ENCODE peak calls at places on chromosomes 12 and 14, in seven cellular contexts. Z is IMR-90, W is mesenchymal stem cell, C is H1, L is H9, Q is trophoblast cell, J is mesendoderm. T is an unnamed sample.

GRCh38 chr14:95645016-95645996 is 40.9 kb upstream of the TCL1B start:
- DNase-seq in Z (no peak), W (no peak), C (no peak), L (no peak), Q (no peak), J (no peak), T (no peak)

GRCh38 chr12:104197264-104197663 is 18.3 kb upstream of the TXNRD1 start:
- DNase-seq in Z (peak), W (no peak), C (no peak), L (no peak), Q (no peak), J (no peak), T (no peak)

GRCh38 chr14:95500772-95501401 is 15.6 kb downstream of the SYNE3 start:
- DNase-seq in Z (peak), W (peak), C (no peak), L (no peak), Q (peak), J (no peak), T (no peak)

GRCh38 chr12:69254046-69254445 is 14.7 kb downstream of the CPSF6 start:
- DNase-seq in Z (peak), W (peak), C (no peak), L (no peak), Q (peak), J (peak), T (peak)

GRCh38 chr12:71125515-71125914 is 32.3 kb downstream of the TSPAN8 start:
- DNase-seq in Z (no peak), W (no peak), C (no peak), L (no peak), Q (no peak), J (no peak), T (no peak)

GRCh38 chr12:69415471-69416275 is 54.5 kb upstream of the FRS2 start:
- DNase-seq in Z (peak), W (peak), C (peak), L (peak), Q (peak), J (peak), T (peak)

GRCh38 chr14:57091030-57091608 is 177.6 kb downstream of the EXOC5 start:
- DNase-seq in Z (no peak), W (no peak), C (no peak), L (no peak), Q (no peak), J (no peak), T (no peak)

GRCh38 chr12:132167610-132168310 is 23.5 kb downstream of the NOC4L start:
- DNase-seq in Z (no peak), W (no peak), C (no peak), L (no peak), Q (no peak), J (no peak), T (no peak)

GRCh38 chr12:2666411-2666810 is 128.4 kb upstream of the FKBP4 start:
- DNase-seq in Z (peak), W (no peak), C (no peak), L (peak), Q (no peak), J (no peak), T (no peak)

GRCh38 chr12:121287267-121287954 is 9.1 kb downstream of the CAMKK2 start:
- DNase-seq in Z (peak), W (peak), C (no peak), L (no peak), Q (peak), J (peak), T (no peak)

GRCh38 chr14:98133806-98134205 is 1138.2 kb downstream of the BCL11B start:
- DNase-seq in Z (no peak), W (no peak), C (no peak), L (no peak), Q (no peak), J (no peak), T (no peak)

GRCh38 chr12:123744836-123745235 is 17.3 kb upstream of the DNAH10 start:
- DNase-seq in Z (no peak), W (no peak), C (no peak), L (peak), Q (no peak), J (peak), T (no peak)

GRCh38 chr12:778615-779014 is 26.2 kb downstream of the WNK1 start:
- DNase-seq in Z (no peak), W (no peak), C (no peak), L (no peak), Q (no peak), J (no peak), T (no peak)

GRCh38 chr12:48744251-48745008 is 27.9 kb upstream of the CCNT1 start:
- DNase-seq in Z (no peak), W (no peak), C (no peak), L (no peak), Q (no peak), J (no peak), T (no peak)

GRCh38 chr12:128734391-128734790 is 89.4 kb downstream of the SLC15A4 start:
- DNase-seq in Z (no peak), W (no peak), C (no peak), L (no peak), Q (no peak), J (no peak), T (no peak)

GRCh38 chr12:9244894-9245293 is 36.7 kb upstream of the PZP start:
- DNase-seq in Z (no peak), W (no peak), C (no peak), L (no peak), Q (no peak), J (no peak), T (no peak)

GRCh38 chr12:130576286-130576933 is 139.7 kb downstream of the RIMBP2 start:
- DNase-seq in Z (no peak), W (no peak), C (no peak), L (peak), Q (no peak), J (no peak), T (no peak)

GRCh38 chr12:57461326-57461903 is 1.8 kb downstream of the GLI1 start:
- DNase-seq in Z (peak), W (peak), C (peak), L (peak), Q (peak), J (peak), T (peak)

GRCh38 chr12:106275458-106275857 is 27.1 kb upstream of the TCP11L2 start:
- DNase-seq in Z (no peak), W (no peak), C (no peak), L (no peak), Q (no peak), J (no peak), T (no peak)

GRCh38 chr12:78787576-78787975 is 77.0 kb upstream of the SYT1 start:
- DNase-seq in Z (no peak), W (no peak), C (no peak), L (no peak), Q (no peak), J (no peak), T (no peak)

GRCh38 chr14:77314043-77314442 is 6.6 kb downstream of the POMT2 start:
- DNase-seq in Z (peak), W (peak), C (no peak), L (peak), Q (peak), J (peak), T (no peak)

DNA sequence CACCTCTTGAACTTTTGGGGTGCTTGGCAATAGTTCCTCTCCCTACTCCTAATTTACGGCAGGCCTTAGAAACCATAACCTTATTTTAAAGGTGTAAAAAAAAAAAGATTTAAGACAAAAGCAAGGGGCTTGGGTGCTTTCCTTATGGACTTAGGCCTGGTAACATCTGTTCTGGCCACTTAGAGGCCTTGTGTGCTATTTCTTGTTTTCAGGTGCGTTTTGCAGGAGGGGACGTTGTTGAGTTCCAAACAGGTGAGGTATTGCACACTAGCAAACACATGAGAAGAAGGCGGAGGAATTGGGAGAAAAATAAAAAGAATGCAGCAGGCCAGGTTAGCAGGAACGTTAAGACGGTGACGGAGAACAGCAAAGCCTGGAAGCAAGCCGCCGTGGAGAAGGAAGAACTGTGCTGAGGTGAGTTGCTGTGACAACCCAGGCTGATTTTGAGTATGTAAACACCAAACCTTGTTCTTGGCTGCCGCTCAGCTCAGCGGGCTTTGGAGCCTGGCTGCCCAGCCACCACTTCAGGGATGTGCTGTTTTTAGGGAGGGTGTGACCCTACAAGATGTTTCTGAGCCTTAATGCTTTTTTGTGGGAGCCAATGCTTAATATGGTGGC is 17.4 kb downstream of the EMG1 start:
- DNase-seq in Z (no peak), W (no peak), C (no peak), L (no peak), Q (peak), J (no peak), T (no peak)
- H2BK5ac ChIP-seq in Z (no peak), W (no peak), C (no peak), L (no peak), Q (no peak), J (no peak), T (no peak)

GRCh38 chr12:93144109-93144508 is 215.0 kb upstream of the EEA1 start:
- DNase-seq in Z (peak), W (no peak), C (no peak), L (no peak), Q (no peak), J (peak), T (no peak)
- H2BK5ac ChIP-seq in Z (no peak), W (no peak), C (no peak), L (no peak), Q (no peak), J (no peak), T (no peak)

GRCh38 chr14:22131749-22132476 is 457.1 kb downstream of the DAD1 start:
- DNase-seq in Z (peak), W (no peak), C (peak), L (peak), Q (peak), J (peak), T (no peak)
- H2BK5ac ChIP-seq in Z (no peak), W (no peak), C (no peak), L (no peak), Q (no peak), J (no peak), T (no peak)

DNA sequence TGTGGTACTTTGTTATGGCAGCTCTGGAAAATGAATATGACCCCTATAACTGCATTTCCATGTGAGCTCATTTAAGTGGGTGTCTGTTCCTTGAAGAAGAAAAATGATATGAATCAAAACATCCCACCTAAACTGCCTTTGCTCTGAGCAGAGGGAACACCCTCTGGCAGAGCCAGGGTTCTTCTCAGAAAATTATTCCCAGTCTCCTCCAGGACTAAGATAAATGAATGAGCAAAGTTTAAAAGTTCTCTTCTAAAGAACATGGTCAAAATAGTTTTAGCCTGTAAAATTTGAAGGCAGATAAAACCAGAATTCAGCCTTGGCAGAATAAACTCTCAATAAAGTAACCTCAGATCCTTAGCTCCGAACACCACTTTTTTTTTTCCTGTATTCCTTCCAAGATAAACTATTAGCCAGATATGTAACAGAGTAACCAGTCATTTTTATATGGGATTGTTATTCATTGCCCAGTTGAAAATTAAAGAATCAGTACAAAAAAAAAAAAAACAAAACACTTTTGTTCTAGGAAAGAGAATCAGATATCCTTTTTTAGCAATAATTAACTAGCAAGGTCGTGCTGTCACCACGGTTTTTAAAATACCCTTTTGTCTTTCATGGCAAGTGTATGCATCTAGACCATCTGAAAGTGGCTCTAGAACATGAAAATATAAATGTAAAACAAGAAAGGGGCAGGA is 60.7 kb downstream of the CAPZA3 start:
- DNase-seq in Z (no peak), W (no peak), C (no peak), L (no peak), Q (no peak), J (no peak), T (no peak)
- H2BK5ac ChIP-seq in Z (no peak), W (no peak), C (no peak), L (no peak), Q (no peak), J (no peak), T (no peak)

GRCh38 chr12:46901464-46902205 is 75.8 kb upstream of the SLC38A4 start:
- DNase-seq in Z (no peak), W (no peak), C (no peak), L (no peak), Q (no peak), J (no peak), T (no peak)

GRCh38 chr12:46898152-46898931 is 72.5 kb upstream of the SLC38A4 start:
- DNase-seq in Z (no peak), W (no peak), C (no peak), L (no peak), Q (no peak), J (no peak), T (no peak)

GRCh38 chr12:46903058-46903457 is 77.3 kb upstream of the SLC38A4 start:
- DNase-seq in Z (no peak), W (no peak), C (no peak), L (no peak), Q (no peak), J (no peak), T (no peak)

GRCh38 chr12:46904406-46905240 is 78.8 kb upstream of the SLC38A4 start:
- DNase-seq in Z (peak), W (no peak), C (no peak), L (no peak), Q (peak), J (no peak), T (no peak)

DNA sequence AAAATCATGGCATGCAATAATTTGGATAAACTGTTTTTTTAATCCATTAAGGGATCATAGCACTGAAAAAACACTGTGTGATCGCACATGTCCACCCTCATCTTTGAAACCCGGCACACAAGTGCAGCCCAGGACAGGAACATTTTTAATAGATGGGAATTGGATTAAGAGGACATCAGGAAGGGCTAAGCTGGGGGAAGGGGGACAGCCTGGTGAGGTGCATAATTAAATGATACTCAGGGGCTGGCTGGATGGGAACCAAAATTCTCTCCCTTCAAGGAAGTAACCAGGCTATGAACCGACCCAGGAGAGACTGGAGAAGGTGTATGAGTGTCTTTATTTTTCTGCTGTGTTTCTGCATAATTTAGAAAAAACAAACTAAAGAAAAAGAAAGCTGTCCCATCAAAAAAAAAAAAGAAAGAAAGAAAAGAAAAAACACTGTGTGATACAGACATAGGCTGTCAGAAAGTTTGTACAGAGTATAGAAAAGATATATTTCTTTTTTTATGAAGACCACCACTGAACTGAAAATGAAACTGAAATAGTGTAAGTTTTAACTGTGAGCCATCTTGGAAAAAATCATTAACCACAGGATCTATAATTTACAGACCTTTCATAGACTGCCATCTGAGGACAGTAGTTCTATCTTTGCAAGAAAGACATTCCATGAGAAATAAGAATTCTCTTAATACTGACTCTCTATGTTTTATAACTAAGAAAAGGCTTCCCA is 75.1 kb upstream of the SLC38A4 start:
- DNase-seq in Z (no peak), W (no peak), C (no peak), L (no peak), Q (no peak), J (no peak), T (no peak)
- H2BK5ac ChIP-seq in Z (no peak), W (no peak), C (no peak), L (no peak), Q (peak), J (no peak), T (no peak)

T was measured in neuronal stem cell.